ENCODE peak calls at places on chromosome X, in four cellular contexts. F is spleen, J is sigmoid colon, H is SK-N-SH. R is an unnamed sample.

GRCh38 chrX:14083783-14084182 is 54.1 kb upstream of the GEMIN8 start:
- DNase-seq in J (no peak), F (no peak), H (no peak), R (no peak)

GRCh38 chrX:106711375-106711774 is 15.1 kb upstream of the RNF128 start:
- DNase-seq in J (no peak), F (no peak), H (no peak), R (no peak)

GRCh38 chrX:120365320-120365719 is 3.4 kb downstream of the ATP1B4 start:
- DNase-seq in F (peak; percentile 79), J (no peak), H (peak; percentile 24), R (peak; percentile 8)

GRCh38 chrX:12867746-12868145 is 874 bp downstream of the TLR7 start:
- DNase-seq in F (no peak), J (no peak), H (no peak), R (no peak)

GRCh38 chrX:39201305-39201990 is 400.2 kb downstream of the MID1IP1 start:
- DNase-seq in H (no peak), F (no peak), J (no peak), R (no peak)

GRCh38 chrX:119512145-119512800 is 44.0 kb downstream of the SLC25A5 start:
- DNase-seq in F (no peak), H (peak; percentile 80), J (peak; percentile 73), R (peak; percentile 60)

GRCh38 chrX:41472231-41472815 is 25.2 kb downstream of the NYX start:
- DNase-seq in F (no peak), J (no peak), H (no peak), R (no peak)

GRCh38 chrX:149491812-149492211 is 13.3 kb downstream of the IDS start:
- DNase-seq in F (no peak), H (no peak), J (no peak), R (no peak)

GRCh38 chrX:104329731-104330130 is 75.0 kb upstream of the ESX1 start:
- DNase-seq in J (no peak), H (no peak), F (no peak), R (no peak)

GRCh38 chrX:4909245-4909830 is 1195.9 kb upstream of the PRKX start:
- DNase-seq in J (no peak), F (no peak), H (no peak), R (no peak)

GRCh38 chrX:40154229-40154852 is 56.6 kb upstream of the BCOR start:
- DNase-seq in H (peak; percentile 75), F (no peak), J (peak; percentile 71), R (no peak)

GRCh38 chrX:77087529-77088169 is 359.5 kb upstream of the FGF16 start:
- DNase-seq in F (no peak), J (no peak), H (no peak), R (no peak)

GRCh38 chrX:19990519-19991349 is at the start of gene BCLAF3:
- DNase-seq in J (peak; percentile 93), H (peak; percentile 95), F (peak; percentile 97), R (peak; percentile 81)

GRCh38 chrX:123422875-123423274 is 238.8 kb downstream of the GRIA3 start:
- DNase-seq in H (peak; percentile 14), F (no peak), J (no peak), R (no peak)

GRCh38 chrX:132365490-132365889 is 123.3 kb downstream of the MBNL3 start:
- DNase-seq in H (no peak), F (no peak), J (no peak), R (no peak)

GRCh38 chrX:97898798-97899197 is 1015.1 kb downstream of the RPA4 start:
- DNase-seq in F (no peak), J (no peak), H (no peak), R (no peak)

DNA sequence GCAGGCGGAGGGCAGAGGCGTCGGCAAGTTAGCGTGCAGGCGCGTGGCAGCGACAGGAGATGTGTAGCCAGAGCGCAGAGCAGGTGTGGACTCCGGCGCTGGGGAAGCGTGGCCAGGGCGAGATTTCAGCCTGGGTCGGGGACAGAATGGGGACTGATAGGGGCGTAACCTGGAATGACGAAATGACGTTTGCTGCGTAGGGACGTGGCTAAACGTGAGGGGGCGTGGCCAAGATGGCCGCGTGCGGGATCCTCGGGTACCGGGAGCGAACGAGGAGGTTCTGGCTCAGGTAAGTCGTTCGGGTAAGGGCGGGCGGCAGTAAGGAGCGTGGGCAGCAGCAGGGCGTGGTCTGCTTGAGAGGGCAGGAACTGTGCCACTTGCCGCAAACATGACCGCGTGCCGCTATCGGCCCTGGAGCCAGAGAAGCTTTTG is 10.9 kb upstream of the CLTRN start:
- DNase-seq in H (peak; percentile 86), J (peak; percentile 93), F (peak; percentile 97), R (peak; percentile 68)
- TF ChIP-seq POLR2AphosphoS5 in H (no peak), J (peak; percentile 84), F (peak; percentile 77), R (no peak)

GRCh38 chrX:111100191-111100590 is 4.2 kb downstream of the PAK3 start:
- DNase-seq in F (peak; percentile 74), J (no peak), H (peak; percentile 69), R (peak; percentile 5)

GRCh38 chrX:111098874-111099273 is 2.9 kb downstream of the PAK3 start:
- DNase-seq in J (peak; percentile 67), F (peak; percentile 86), H (peak; percentile 68), R (no peak)

GRCh38 chrX:111101580-111101979 is 5.6 kb downstream of the PAK3 start:
- DNase-seq in J (no peak), F (no peak), H (no peak), R (no peak)

GRCh38 chrX:111103246-111103645 is 7.3 kb downstream of the PAK3 start:
- DNase-seq in F (no peak), J (no peak), H (no peak), R (no peak)

DNA sequence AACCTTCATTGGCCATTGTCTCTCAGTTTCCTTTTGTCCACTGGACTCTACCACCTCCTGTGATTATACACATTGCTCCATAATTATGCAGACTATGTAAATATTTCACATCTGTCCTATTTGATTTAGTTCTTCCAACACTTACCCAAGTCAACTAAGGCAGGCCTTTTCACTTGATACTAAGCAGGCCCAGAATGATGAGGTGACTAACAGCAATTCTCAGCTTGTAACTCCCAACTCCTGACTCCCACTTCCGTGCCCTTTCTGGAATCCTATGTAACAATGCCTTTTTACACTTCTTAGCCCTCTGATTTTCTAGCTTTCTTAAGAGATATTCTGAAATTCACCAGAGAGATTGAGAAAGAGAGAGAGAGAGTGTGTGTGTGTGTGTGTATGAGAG is 6.6 kb downstream of the PAK3 start:
- DNase-seq in J (no peak), H (no peak), F (no peak), R (no peak)
- TF ChIP-seq POLR2AphosphoS5 in J (peak; percentile 25), H (no peak), F (no peak), R (no peak)

GRCh38 chrX:153954618-153955450 is 10.4 kb upstream of the RENBP start:
- DNase-seq in J (no peak), H (no peak), F (peak; percentile 74), R (no peak)
- TF ChIP-seq POLR2AphosphoS5 in J (no peak), H (no peak), F (no peak), R (no peak)

GRCh38 chrX:1212532-1212931 is at the start of gene CRLF2:
- DNase-seq in F (peak; percentile 27), J (peak; percentile 34), H (no peak), R (no peak)
- TF ChIP-seq POLR2AphosphoS5 in F (no peak), J (no peak), H (no peak), R (no peak)

GRCh38 chrX:43661521-43662240 is 5.6 kb downstream of the MAOA start:
- DNase-seq in J (no peak), H (no peak), F (no peak), R (no peak)

GRCh38 chrX:43654431-43655150 is 1.5 kb upstream of the MAOA start:
- DNase-seq in F (peak; percentile 96), H (peak; percentile 90), J (peak; percentile 97), R (peak; percentile 87)

GRCh38 chrX:43655151-43655676 is 885 bp upstream of the MAOA start:
- DNase-seq in J (peak; percentile 76), H (peak; percentile 22), F (no peak), R (peak; percentile 5)

DNA sequence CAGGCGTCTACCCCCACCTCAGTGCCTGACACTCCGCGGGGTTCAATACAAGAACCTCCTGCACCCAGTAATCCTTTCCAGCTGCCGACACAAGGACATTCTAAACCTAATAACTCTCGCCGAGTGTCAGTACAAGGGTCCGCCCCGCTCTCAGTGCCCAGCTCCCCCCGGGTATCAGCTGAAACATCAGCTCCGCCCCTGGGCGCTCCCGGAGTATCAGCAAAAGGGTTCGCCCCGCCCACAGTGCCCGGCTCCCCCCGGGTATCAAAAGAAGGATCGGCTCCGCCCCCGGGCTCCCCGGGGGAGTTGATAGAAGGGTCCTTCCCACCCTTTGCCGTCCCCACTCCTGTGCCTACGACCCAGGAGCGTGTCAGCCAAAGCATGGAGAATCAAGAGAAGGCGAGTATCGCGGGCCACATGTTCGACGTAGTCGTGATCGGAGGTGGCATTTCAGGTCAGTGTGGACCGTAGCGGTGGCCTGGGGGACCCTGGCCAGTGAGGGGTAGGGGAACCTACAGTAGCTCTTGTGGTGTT is at the start of gene MAOA:
- DNase-seq in J (peak; percentile 92), H (peak; percentile 61), F (peak; percentile 83), R (peak; percentile 92)
- TF ChIP-seq POLR2AphosphoS5 in J (peak; percentile 59), H (no peak), F (peak; percentile 50), R (peak; percentile 86)

DNA sequence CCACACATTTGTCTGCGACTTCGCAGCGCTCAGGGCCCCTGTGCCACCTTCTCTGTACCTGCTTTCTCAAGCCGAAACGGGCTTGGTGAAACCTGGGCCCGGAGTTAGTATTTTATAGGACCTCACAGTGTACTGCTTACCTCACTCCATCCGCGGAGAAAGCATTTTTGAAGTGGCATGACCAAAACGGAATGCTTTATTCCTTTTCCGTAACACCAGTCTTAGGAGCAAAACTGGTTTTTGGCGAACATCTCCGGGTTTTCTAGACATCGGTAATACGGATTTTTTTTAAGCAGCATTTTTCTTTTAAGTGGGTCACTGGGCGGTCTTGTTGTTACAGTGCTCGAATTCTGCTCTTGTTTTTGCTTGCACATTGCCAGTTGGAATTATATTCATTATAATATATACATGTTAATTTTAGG is 3.6 kb downstream of the ZIC3 start:
- DNase-seq in F (no peak), J (no peak), H (no peak), R (no peak)
- TF ChIP-seq POLR2AphosphoS5 in F (no peak), J (no peak), H (no peak), R (no peak)

GRCh38 chrX:9867214-9867613 is 81.0 kb downstream of the SHROOM2 start:
- DNase-seq in F (no peak), H (no peak), J (no peak), R (no peak)

GRCh38 chrX:9867753-9868152 is 81.5 kb downstream of the SHROOM2 start:
- DNase-seq in J (no peak), H (no peak), F (no peak), R (no peak)

GRCh38 chrX:9866633-9867032 is 80.4 kb downstream of the SHROOM2 start:
- DNase-seq in F (no peak), J (no peak), H (no peak), R (no peak)

GRCh38 chrX:9864011-9864410 is 77.8 kb downstream of the SHROOM2 start:
- DNase-seq in F (no peak), J (no peak), H (no peak), R (no peak)

DNA sequence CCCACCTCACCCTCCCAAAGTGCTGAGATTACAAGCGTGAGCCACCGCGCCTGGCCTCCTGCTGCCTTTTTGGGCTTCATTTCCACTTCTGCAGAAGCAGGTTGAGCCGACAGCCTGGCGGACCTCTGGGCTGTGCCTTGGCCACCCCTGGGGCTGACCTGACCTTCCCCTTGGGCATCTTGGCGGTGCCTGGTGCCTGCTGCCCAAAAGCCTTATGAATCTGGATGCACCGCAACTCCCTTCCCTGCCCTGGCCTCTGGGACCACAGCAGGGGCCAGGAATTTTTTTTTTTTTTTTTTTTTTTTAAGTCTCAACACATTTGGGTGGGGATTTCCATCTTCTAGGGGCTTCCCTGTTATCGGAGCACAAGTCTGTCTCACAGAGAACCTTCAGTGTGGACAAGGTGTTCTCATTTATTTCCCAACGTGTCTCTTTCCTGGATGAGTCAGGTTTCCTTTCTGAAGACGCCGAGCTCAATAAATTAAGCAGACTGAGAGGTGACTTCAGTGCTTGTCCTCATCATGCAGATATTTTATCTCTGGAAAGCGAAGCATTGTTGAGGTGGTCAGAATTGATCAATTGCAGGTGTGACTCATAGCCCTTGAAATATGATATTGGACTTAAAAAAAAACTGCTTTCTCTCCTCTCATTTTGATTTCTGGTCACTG is 79.7 kb downstream of the SHROOM2 start:
- DNase-seq in J (no peak), H (no peak), F (no peak), R (no peak)
- TF ChIP-seq POLR2AphosphoS5 in J (no peak), H (no peak), F (no peak), R (no peak)